ENCODE peak calls at places on chromosomes 12 and 14, in seven cellular contexts. K is tibial nerve; G is CD4-positive, alpha-beta T cell; D is osteocyte; E is Calu3; C is Caco-2; I is thoracic aorta. O is an unnamed sample.

GRCh38 chr12:7716391-7716790 is 5.2 kb downstream of the DPPA3 start:
- DNase-seq in K (no peak), G (no peak), D (no peak), E (no peak), C (no peak), I (no peak), O (no peak)

GRCh38 chr12:130739571-130739970 is 23.5 kb upstream of the RIMBP2 start:
- DNase-seq in K (no peak), G (no peak), D (no peak), E (no peak), C (no peak), I (no peak), O (no peak)

GRCh38 chr14:59328410-59328809 is 136.8 kb downstream of the GPR135 start:
- DNase-seq in K (no peak), G (no peak), D (no peak), E (no peak), C (no peak), I (no peak), O (no peak)

GRCh38 chr12:24134092-24134491 is 184.6 kb upstream of the SOX5 start:
- DNase-seq in K (no peak), G (no peak), D (no peak), E (no peak), C (no peak), I (no peak), O (no peak)

GRCh38 chr14:65566820-65567522 is 154.4 kb downstream of the FUT8 start:
- DNase-seq in K (no peak), G (no peak), D (no peak), E (no peak), C (no peak), I (no peak), O (no peak)

GRCh38 chr12:67981236-67982164 is 7.7 kb upstream of the IFNG-AS1 start:
- DNase-seq in K (no peak), G (no peak), D (no peak), E (no peak), C (no peak), I (no peak), O (peak; percentile 59)

GRCh38 chr12:3531496-3531895 is 40.5 kb downstream of the PRMT8 start:
- DNase-seq in K (no peak), G (no peak), D (peak; percentile 81), E (no peak), C (no peak), I (no peak), O (no peak)

GRCh38 chr12:85920324-85920947 is 46.3 kb downstream of the NTS start:
- DNase-seq in K (no peak), G (no peak), D (no peak), E (no peak), C (no peak), I (no peak), O (peak; percentile 46)

GRCh38 chr12:130920711-130921381 is 32.9 kb upstream of the ADGRD1 start:
- DNase-seq in K (peak; percentile 77), G (no peak), D (no peak), E (no peak), C (no peak), I (peak; percentile 14), O (peak; percentile 69)

GRCh38 chr12:52323416-52324067 is 2.3 kb upstream of the KRT83 start:
- DNase-seq in K (no peak), G (no peak), D (no peak), E (no peak), C (no peak), I (no peak), O (no peak)

GRCh38 chr12:16076553-16076952 is 165.4 kb downstream of the DERA start:
- DNase-seq in K (no peak), G (no peak), D (no peak), E (peak; percentile 34), C (no peak), I (no peak), O (peak; percentile 29)

GRCh38 chr12:9732966-9733461 is at the start of gene CLECL1:
- DNase-seq in K (no peak), G (no peak), D (no peak), E (no peak), C (no peak), I (no peak), O (no peak)

GRCh38 chr14:104171029-104171697 is 32.8 kb downstream of the KIF26A start:
- DNase-seq in K (no peak), G (no peak), D (no peak), E (peak; percentile 45), C (peak; percentile 93), I (no peak), O (no peak)

GRCh38 chr12:750356-751191 is 1.8 kb upstream of the WNK1 start:
- DNase-seq in K (no peak), G (no peak), D (no peak), E (no peak), C (no peak), I (no peak), O (no peak)

GRCh38 chr14:95645016-95645996 is 40.9 kb upstream of the TCL1B start:
- DNase-seq in K (no peak), G (no peak), D (no peak), E (no peak), C (no peak), I (no peak), O (no peak)

GRCh38 chr14:42368234-42368633 is 761.6 kb downstream of the LRFN5 start:
- DNase-seq in K (no peak), G (no peak), D (no peak), E (no peak), C (no peak), I (no peak), O (no peak)

GRCh38 chr12:24554612-24555300 is 394.1 kb downstream of the BCAT1 start:
- DNase-seq in K (no peak), G (no peak), D (no peak), E (no peak), C (no peak), I (no peak), O (no peak)

GRCh38 chr12:38904932-38905479 is 385 bp downstream of the CPNE8 start:
- DNase-seq in K (peak; percentile 69), G (peak; percentile 31), D (peak; percentile 85), E (peak; percentile 76), C (peak; percentile 85), I (peak; percentile 79), O (peak; percentile 81)

GRCh38 chr14:44180975-44181374 is 326.1 kb downstream of the FSCB start:
- DNase-seq in K (no peak), G (no peak), D (no peak), E (no peak), C (no peak), I (no peak), O (no peak)

GRCh38 chr12:53190108-53190729 is 9.5 kb upstream of the CSAD start:
- DNase-seq in K (no peak), G (peak; percentile 46), D (no peak), E (peak; percentile 43), C (peak; percentile 56), I (no peak), O (peak; percentile 59)

GRCh38 chr14:75456069-75457023 is 28.5 kb downstream of the JDP2 start:
- DNase-seq in K (no peak), G (no peak), D (no peak), E (no peak), C (no peak), I (no peak), O (no peak)

GRCh38 chr12:131135786-131136538 is 182.3 kb downstream of the ADGRD1 start:
- DNase-seq in K (no peak), G (no peak), D (peak; percentile 84), E (no peak), C (no peak), I (no peak), O (no peak)

GRCh38 chr14:30223385-30223785 is 295.7 kb upstream of the PRKD1 start:
- DNase-seq in K (peak; percentile 48), G (no peak), D (no peak), E (peak; percentile 87), C (no peak), I (peak; percentile 44), O (peak; percentile 92)

GRCh38 chr12:58901664-58902063 is 18.6 kb downstream of the LRIG3 start:
- DNase-seq in K (no peak), G (no peak), D (no peak), E (no peak), C (no peak), I (no peak), O (no peak)

GRCh38 chr14:96747006-96747405 is 50.2 kb upstream of the VRK1 start:
- DNase-seq in K (no peak), G (no peak), D (no peak), E (no peak), C (no peak), I (no peak), O (no peak)

GRCh38 chr12:8916154-8916553 is 1.8 kb downstream of the PHC1 start:
- DNase-seq in K (no peak), G (no peak), D (no peak), E (no peak), C (no peak), I (no peak), O (no peak)

GRCh38 chr14:92695562-92695961 is 52.9 kb downstream of the LGMN start:
- DNase-seq in K (no peak), G (no peak), D (no peak), E (no peak), C (no peak), I (no peak), O (no peak)
- TF ChIP-seq CTCF in K (no peak), G (no peak), D (no peak), E (no peak), C (no peak), I (no peak), O (no peak)

GRCh38 chr12:98939350-98939749 is 294.3 kb downstream of the APAF1 start:
- DNase-seq in K (no peak), G (no peak), D (no peak), E (no peak), C (no peak), I (no peak), O (peak; percentile 42)
- TF ChIP-seq CTCF in K (peak; percentile 33), G (no peak), D (peak; percentile 63), E (no peak), C (peak; percentile 53), I (no peak), O (peak; percentile 50)

DNA sequence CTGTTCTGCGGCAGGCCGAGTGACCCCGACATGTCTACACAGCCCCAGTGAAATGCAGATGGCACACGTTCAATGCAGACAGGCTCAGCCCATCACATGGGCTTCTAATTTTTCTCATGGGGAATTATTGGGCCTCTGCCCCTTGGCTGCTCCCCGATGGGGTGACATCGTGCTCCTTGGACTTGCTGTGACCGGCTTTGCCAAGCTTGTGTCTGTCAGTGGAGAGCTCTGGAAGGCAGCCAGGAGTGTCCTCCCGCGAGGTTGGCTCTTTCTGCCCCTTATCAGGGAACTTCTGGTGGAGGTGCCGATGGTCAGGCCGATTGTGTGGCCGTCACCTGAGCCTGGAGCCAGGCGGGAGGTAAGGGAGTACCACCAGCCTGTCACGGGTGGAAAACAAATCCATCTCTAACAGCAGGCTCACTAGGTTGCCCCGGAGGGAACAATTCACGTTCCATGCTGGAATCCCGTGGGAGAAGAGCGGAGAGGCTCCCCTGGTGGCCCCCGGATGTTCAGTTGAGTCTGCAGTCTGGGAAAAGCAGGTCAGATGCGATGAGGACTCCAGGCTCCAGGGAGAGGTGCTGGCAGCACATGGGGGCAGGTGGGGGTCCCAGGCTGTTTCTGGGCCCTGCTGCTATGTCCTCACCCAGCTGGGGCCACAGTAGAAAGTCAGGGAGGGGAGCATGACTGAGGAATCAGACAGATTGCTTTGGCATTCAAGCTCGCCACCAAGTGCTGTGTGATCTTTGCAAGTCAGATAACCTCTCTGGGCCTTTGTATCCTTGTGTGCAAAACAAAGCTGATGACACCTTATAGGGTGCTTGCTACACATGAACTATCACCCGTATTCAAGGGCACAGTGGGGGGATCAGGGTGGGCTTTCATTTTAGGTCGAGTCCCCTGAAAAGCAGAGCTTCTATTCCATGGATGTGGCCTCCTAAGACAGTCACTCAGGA is 43.2 kb upstream of the EML1 start:
- DNase-seq in K (no peak), G (no peak), D (no peak), E (no peak), C (no peak), I (no peak), O (no peak)
- TF ChIP-seq CTCF in K (no peak), G (no peak), D (no peak), E (no peak), C (no peak), I (no peak), O (no peak)

GRCh38 chr12:95574799-95575452 is 23.6 kb upstream of the USP44 start:
- DNase-seq in K (no peak), G (no peak), D (no peak), E (peak; percentile 9), C (no peak), I (no peak), O (peak; percentile 56)
- TF ChIP-seq CTCF in K (peak; percentile 71), G (peak; percentile 24), D (peak; percentile 70), E (peak; percentile 16), C (peak; percentile 73), I (peak; percentile 63), O (peak; percentile 87)